ENCODE peak calls at places on chromosomes 4 and X, in seven cellular contexts. M is ascending aorta; E is iris pigment epithelial cell; O is left ventricle myocardium inferior; S is central memory CD8-positive, alpha-beta T cell; G is activated CD4-positive, alpha-beta T cell treated with anti-CD3 and anti-CD28 coated beads for 24 hours; X is CD8-positive, alpha-beta memory T cell. P is an unnamed sample.

GRCh38 chrX:78366576-78366975 is 39.2 kb upstream of the CYSLTR1 start:
- DNase-seq in E (no peak), G (no peak), X (no peak), O (no peak), S (no peak), M (no peak), P (no peak)

GRCh38 chrX:24387724-24388123 is 27.3 kb downstream of the SUPT20HL1 start:
- DNase-seq in X (no peak), E (no peak), S (no peak), M (no peak), G (no peak), O (no peak), P (no peak)

GRCh38 chr4:128287159-128287870 is at the start of gene PGRMC2:
- DNase-seq in E (peak), G (peak), M (peak), O (no peak), X (no peak), S (no peak), P (no peak)

GRCh38 chr4:77852892-77853495 is 9.6 kb upstream of the MRPL1 start:
- DNase-seq in X (peak), G (peak), O (no peak), M (no peak), S (peak), E (no peak), P (no peak)

GRCh38 chrX:10622197-10622596 is 1.8 kb upstream of the MID1 start:
- DNase-seq in X (no peak), S (no peak), M (no peak), G (no peak), O (no peak), E (no peak), P (no peak)

GRCh38 chr4:141416677-141417363 is 196.1 kb downstream of the ZNF330 start:
- DNase-seq in G (no peak), X (no peak), O (no peak), S (no peak), E (no peak), M (no peak), P (no peak)

GRCh38 chr4:106312377-106312776 is 3.6 kb downstream of the TBCK start:
- DNase-seq in E (no peak), M (no peak), S (no peak), X (no peak), O (no peak), G (no peak), P (no peak)

GRCh38 chr4:145945431-145946155 is 7.0 kb upstream of the ZNF827 start:
- DNase-seq in S (no peak), G (no peak), X (no peak), E (peak), O (no peak), M (no peak), P (no peak)

GRCh38 chr4:89681219-89681618 is 155.7 kb downstream of the SNCA start:
- DNase-seq in S (no peak), E (peak), O (no peak), G (no peak), M (no peak), X (no peak), P (no peak)

P was measured in GM18507.